ENCODE peak calls at places on chromosomes 1 and 21, in seven cellular contexts. U is hepatocyte; S is left ventricle myocardium inferior; N is cardiac muscle cell; W is tibial nerve; Z is CD8-positive, alpha-beta T cell; B is bronchial epithelial cell. T is an unnamed sample.

GRCh38 chr21:40466893-40467483 is 380.0 kb downstream of the DSCAM start:
- DNase-seq in U (peak; percentile 62), S (no peak), N (peak; percentile 60), W (no peak), Z (no peak), B (peak; percentile 44), T (no peak)

GRCh38 chr1:21779613-21780521 is 3.1 kb downstream of the USP48 start:
- DNase-seq in U (no peak), S (no peak), N (no peak), W (no peak), Z (no peak), B (no peak), T (no peak)

GRCh38 chr1:25871086-25871703 is 4.3 kb downstream of the PAQR7 start:
- DNase-seq in U (no peak), S (no peak), N (no peak), W (no peak), Z (no peak), B (peak; percentile 88), T (no peak)

GRCh38 chr1:54973205-54973921 is 7.1 kb upstream of the TMEM61 start:
- DNase-seq in U (no peak), S (peak; percentile 46), N (peak; percentile 63), W (no peak), Z (no peak), B (peak; percentile 41), T (no peak)

GRCh38 chr1:198929961-198930599 is 291.2 kb downstream of the PTPRC start:
- DNase-seq in U (peak; percentile 21), S (no peak), N (no peak), W (no peak), Z (no peak), B (peak; percentile 38), T (no peak)

GRCh38 chr1:160858127-160858909 is 4.4 kb downstream of the CD244 start:
- DNase-seq in U (no peak), S (peak; percentile 29), N (no peak), W (no peak), Z (peak; percentile 45), B (peak; percentile 7), T (no peak)

GRCh38 chr21:29521872-29522271 is 223.2 kb downstream of the BACH1 start:
- DNase-seq in U (no peak), S (no peak), N (no peak), W (no peak), Z (no peak), B (no peak), T (no peak)

GRCh38 chr1:8213676-8214075 is 104.2 kb upstream of the SLC45A1 start:
- DNase-seq in U (no peak), S (no peak), N (no peak), W (no peak), Z (no peak), B (no peak), T (no peak)

GRCh38 chr1:25848531-25848930 is 10.7 kb downstream of the AUNIP start:
- DNase-seq in U (no peak), S (no peak), N (no peak), W (no peak), Z (no peak), B (no peak), T (no peak)

GRCh38 chr1:55775007-55775406 is 559.8 kb upstream of the USP24 start:
- DNase-seq in U (no peak), S (no peak), N (no peak), W (no peak), Z (no peak), B (no peak), T (no peak)

GRCh38 chr1:160411231-160411630 is 10.9 kb downstream of the VANGL2 start:
- DNase-seq in U (no peak), S (no peak), N (no peak), W (no peak), Z (no peak), B (no peak), T (no peak)

GRCh38 chr21:41510500-41510899 is 2.5 kb upstream of the TMPRSS2 start:
- DNase-seq in U (peak; percentile 52), S (no peak), N (no peak), W (no peak), Z (no peak), B (no peak), T (no peak)

GRCh38 chr1:243244420-243244819 is 10.7 kb downstream of the CEP170 start:
- DNase-seq in U (no peak), S (no peak), N (no peak), W (no peak), Z (no peak), B (no peak), T (no peak)

GRCh38 chr1:184624626-184625025 is 130.0 kb downstream of the EDEM3 start:
- DNase-seq in U (no peak), S (no peak), N (no peak), W (no peak), Z (no peak), B (peak; percentile 86), T (no peak)

GRCh38 chr1:60903591-60903990 is 178.8 kb upstream of the NFIA start:
- DNase-seq in U (peak; percentile 37), S (peak; percentile 73), N (no peak), W (no peak), Z (no peak), B (no peak), T (no peak)

GRCh38 chr1:20633190-20634064 is at the start of gene PINK1:
- DNase-seq in U (peak; percentile 93), S (peak; percentile 77), N (peak; percentile 92), W (peak; percentile 62), Z (peak; percentile 94), B (peak; percentile 54), T (peak; percentile 90)

GRCh38 chr21:30227633-30228404 is 11.9 kb upstream of the CLDN8 start:
- DNase-seq in U (peak; percentile 83), S (no peak), N (no peak), W (no peak), Z (no peak), B (peak; percentile 100), T (no peak)

GRCh38 chr1:223531742-223532341 is 133.7 kb downstream of the CAPN8 start:
- DNase-seq in U (peak; percentile 68), S (peak; percentile 24), N (peak; percentile 61), W (no peak), Z (no peak), B (peak; percentile 47), T (peak; percentile 46)

GRCh38 chr1:92108631-92109030 is 28.5 kb downstream of the BTBD8 start:
- DNase-seq in U (no peak), S (no peak), N (no peak), W (no peak), Z (no peak), B (no peak), T (no peak)

GRCh38 chr1:167722152-167722869 is 529 bp downstream of the MPZL1 start:
- DNase-seq in U (peak; percentile 70), S (no peak), N (peak; percentile 79), W (no peak), Z (no peak), B (peak; percentile 54), T (peak; percentile 58)

GRCh38 chr1:89516055-89516454 is 8.6 kb upstream of the LRRC8B start:
- DNase-seq in U (peak; percentile 12), S (no peak), N (no peak), W (no peak), Z (no peak), B (peak; percentile 89), T (no peak)

GRCh38 chr1:33986389-33987095 is 122.7 kb downstream of the HMGB4 start:
- DNase-seq in U (peak; percentile 77), S (peak; percentile 50), N (no peak), W (no peak), Z (no peak), B (peak; percentile 4), T (no peak)

GRCh38 chr1:177780096-177780700 is 189.7 kb downstream of the SEC16B start:
- DNase-seq in U (peak; percentile 69), S (no peak), N (peak; percentile 64), W (no peak), Z (no peak), B (peak; percentile 67), T (no peak)
- TF ChIP-seq CTCF in U (peak; percentile 76), S (peak; percentile 59), N (peak; percentile 62), W (peak; percentile 47), Z (no peak), B (peak; percentile 70), T (peak; percentile 72)

GRCh38 chr1:81556968-81557367 is 243.8 kb upstream of the ADGRL2 start:
- DNase-seq in U (no peak), S (no peak), N (no peak), W (no peak), Z (no peak), B (no peak), T (no peak)

GRCh38 chr1:81558291-81559076 is 242.2 kb upstream of the ADGRL2 start:
- DNase-seq in U (no peak), S (no peak), N (no peak), W (no peak), Z (no peak), B (peak; percentile 88), T (no peak)

GRCh38 chr1:81562934-81563333 is 237.8 kb upstream of the ADGRL2 start:
- DNase-seq in U (no peak), S (no peak), N (no peak), W (no peak), Z (no peak), B (no peak), T (no peak)

GRCh38 chr1:81560629-81561028 is 240.1 kb upstream of the ADGRL2 start:
- DNase-seq in U (no peak), S (no peak), N (no peak), W (no peak), Z (no peak), B (no peak), T (no peak)

GRCh38 chr1:81559662-81560350 is 240.9 kb upstream of the ADGRL2 start:
- DNase-seq in U (no peak), S (no peak), N (no peak), W (no peak), Z (no peak), B (no peak), T (no peak)
- TF ChIP-seq CTCF in U (no peak), S (peak; percentile 32), N (peak; percentile 20), W (no peak), Z (no peak), B (no peak), T (peak; percentile 23)

GRCh38 chr1:203673550-203674411 is 47.1 kb downstream of the ATP2B4 start:
- DNase-seq in U (peak; percentile 71), S (peak; percentile 41), N (no peak), W (no peak), Z (peak; percentile 78), B (peak; percentile 93), T (no peak)
- TF ChIP-seq CTCF in U (peak; percentile 14), S (peak; percentile 33), N (no peak), W (no peak), Z (peak; percentile 41), B (peak; percentile 35), T (no peak)

DNA sequence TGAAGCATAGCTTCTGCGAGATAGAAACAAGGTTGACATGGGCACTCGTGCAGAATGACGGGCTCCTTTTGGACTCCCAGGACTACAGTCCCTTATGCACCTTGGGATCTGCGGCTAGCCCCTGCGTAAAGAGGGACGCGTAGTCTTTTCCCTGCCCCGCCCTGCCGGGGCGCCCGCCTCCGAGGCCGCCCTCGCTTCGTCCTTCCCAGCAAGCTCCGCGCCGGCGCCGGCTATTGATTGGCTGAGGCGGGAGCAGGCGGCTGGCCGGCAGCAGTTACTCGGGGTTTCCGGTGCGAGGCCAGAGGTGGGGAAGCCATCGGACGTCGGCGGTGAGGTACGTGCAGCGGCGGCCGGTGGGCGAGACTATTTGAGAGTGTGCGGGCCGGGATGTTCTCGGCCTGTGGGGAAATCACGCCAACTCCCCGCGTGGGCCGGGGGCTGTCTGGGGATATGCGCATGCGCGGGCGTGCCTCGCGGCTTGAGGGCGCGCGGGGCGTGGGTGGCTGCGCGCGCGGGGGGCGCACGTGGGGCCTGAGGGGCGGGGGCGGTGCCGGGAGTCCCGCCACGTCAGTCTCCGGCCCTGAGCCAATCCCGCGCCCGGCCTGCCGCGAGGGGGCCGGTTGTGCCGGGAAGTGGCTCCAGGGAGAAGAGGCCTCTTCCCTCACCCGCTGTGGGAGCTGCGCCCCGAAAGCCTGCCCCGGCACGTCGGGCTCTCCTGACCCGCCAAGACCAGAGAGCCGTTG is at the start of gene TXLNA:
- DNase-seq in U (peak; percentile 97), S (peak; percentile 97), N (peak; percentile 94), W (peak; percentile 92), Z (peak; percentile 92), B (peak; percentile 76), T (peak; percentile 86)
- TF ChIP-seq CTCF in U (no peak), S (no peak), N (peak; percentile 3), W (no peak), Z (no peak), B (no peak), T (no peak)